ENCODE peak calls at places on chromosomes 7 and 10, in eight cellular contexts. One of them, this sample, is unnamed.

GRCh38 chr10:13830385-13830784 is 243.6 kb downstream of the PRPF18 start:
- DNase-seq in A549: no peak
- DNase-seq in stomach: no peak
- DNase-seq in upper lobe of left lung: no peak
- DNase-seq in H54: no peak
- DNase-seq in uterus: no peak
- DNase-seq in esophagus muscularis mucosa: no peak
- DNase-seq in Peyer's patch: no peak
- DNase-seq in this sample: no peak

GRCh38 chr10:48605786-48606529 is 1.1 kb upstream of the ARHGAP22 start:
- DNase-seq in A549: no peak
- DNase-seq in stomach: no peak
- DNase-seq in upper lobe of left lung: no peak
- DNase-seq in H54: peak; percentile 30
- DNase-seq in uterus: no peak
- DNase-seq in esophagus muscularis mucosa: peak; percentile 57
- DNase-seq in Peyer's patch: no peak
- DNase-seq in this sample: no peak

GRCh38 chr10:69413221-69413865 is 3.4 kb downstream of the TACR2 start:
- DNase-seq in A549: peak; percentile 49
- DNase-seq in stomach: peak; percentile 66
- DNase-seq in upper lobe of left lung: no peak
- DNase-seq in H54: peak; percentile 69
- DNase-seq in uterus: peak; percentile 83
- DNase-seq in esophagus muscularis mucosa: peak; percentile 95
- DNase-seq in Peyer's patch: peak; percentile 76
- DNase-seq in this sample: peak; percentile 74

GRCh38 chr7:156895024-156895780 is 2.2 kb upstream of the LMBR1 start:
- DNase-seq in A549: no peak
- DNase-seq in stomach: no peak
- DNase-seq in upper lobe of left lung: no peak
- DNase-seq in H54: no peak
- DNase-seq in uterus: no peak
- DNase-seq in esophagus muscularis mucosa: no peak
- DNase-seq in Peyer's patch: no peak
- DNase-seq in this sample: peak; percentile 43

GRCh38 chr10:24858244-24858907 is 94.0 kb downstream of the PRTFDC1 start:
- DNase-seq in A549: no peak
- DNase-seq in stomach: no peak
- DNase-seq in upper lobe of left lung: no peak
- DNase-seq in H54: no peak
- DNase-seq in uterus: no peak
- DNase-seq in esophagus muscularis mucosa: peak; percentile 31
- DNase-seq in Peyer's patch: no peak
- DNase-seq in this sample: no peak

GRCh38 chr10:95346715-95347401 is 56.1 kb upstream of the PDLIM1 start:
- DNase-seq in A549: peak; percentile 15
- DNase-seq in stomach: no peak
- DNase-seq in upper lobe of left lung: no peak
- DNase-seq in H54: no peak
- DNase-seq in uterus: no peak
- DNase-seq in esophagus muscularis mucosa: no peak
- DNase-seq in Peyer's patch: peak; percentile 28
- DNase-seq in this sample: peak; percentile 34

GRCh38 chr7:127871226-127871625 is 160.0 kb downstream of the LRRC4 start:
- DNase-seq in A549: no peak
- DNase-seq in stomach: no peak
- DNase-seq in upper lobe of left lung: no peak
- DNase-seq in H54: no peak
- DNase-seq in uterus: no peak
- DNase-seq in esophagus muscularis mucosa: no peak
- DNase-seq in Peyer's patch: no peak
- DNase-seq in this sample: no peak

GRCh38 chr10:60260321-60260720 is 129.4 kb downstream of the ANK3 start:
- DNase-seq in A549: no peak
- DNase-seq in stomach: no peak
- DNase-seq in upper lobe of left lung: no peak
- DNase-seq in H54: no peak
- DNase-seq in uterus: no peak
- DNase-seq in esophagus muscularis mucosa: no peak
- DNase-seq in Peyer's patch: no peak
- DNase-seq in this sample: no peak

GRCh38 chr7:79425665-79426064 is 27.8 kb downstream of the MAGI2 start:
- DNase-seq in A549: no peak
- DNase-seq in stomach: no peak
- DNase-seq in upper lobe of left lung: no peak
- DNase-seq in H54: no peak
- DNase-seq in uterus: no peak
- DNase-seq in esophagus muscularis mucosa: no peak
- DNase-seq in Peyer's patch: no peak
- DNase-seq in this sample: no peak

GRCh38 chr7:151104411-151105235 is 18.3 kb downstream of the AGAP3 start:
- DNase-seq in A549: no peak
- DNase-seq in stomach: no peak
- DNase-seq in upper lobe of left lung: no peak
- DNase-seq in H54: no peak
- DNase-seq in uterus: no peak
- DNase-seq in esophagus muscularis mucosa: no peak
- DNase-seq in Peyer's patch: no peak
- DNase-seq in this sample: no peak

GRCh38 chr7:118327179-118327578 is 102.7 kb downstream of the ANKRD7 start:
- DNase-seq in A549: no peak
- DNase-seq in stomach: no peak
- DNase-seq in upper lobe of left lung: no peak
- DNase-seq in H54: no peak
- DNase-seq in uterus: no peak
- DNase-seq in esophagus muscularis mucosa: no peak
- DNase-seq in Peyer's patch: no peak
- DNase-seq in this sample: no peak

GRCh38 chr7:32941996-32942782 is 15.1 kb upstream of the FKBP9 start:
- DNase-seq in A549: peak; percentile 64
- DNase-seq in stomach: peak; percentile 49
- DNase-seq in upper lobe of left lung: no peak
- DNase-seq in H54: peak; percentile 79
- DNase-seq in uterus: peak; percentile 74
- DNase-seq in esophagus muscularis mucosa: no peak
- DNase-seq in Peyer's patch: peak; percentile 81
- DNase-seq in this sample: peak; percentile 86

GRCh38 chr10:52318822-52319464 is 4.9 kb downstream of the DKK1 start:
- DNase-seq in A549: peak; percentile 94
- DNase-seq in stomach: no peak
- DNase-seq in upper lobe of left lung: no peak
- DNase-seq in H54: no peak
- DNase-seq in uterus: no peak
- DNase-seq in esophagus muscularis mucosa: no peak
- DNase-seq in Peyer's patch: no peak
- DNase-seq in this sample: no peak
- TF ChIP-seq POLR2A in A549: no peak
- TF ChIP-seq POLR2A in stomach: no peak
- TF ChIP-seq POLR2A in upper lobe of left lung: no peak
- TF ChIP-seq POLR2A in H54: no peak
- TF ChIP-seq POLR2A in uterus: no peak
- TF ChIP-seq POLR2A in esophagus muscularis mucosa: no peak
- TF ChIP-seq POLR2A in Peyer's patch: no peak
- TF ChIP-seq POLR2A in this sample: no peak

GRCh38 chr10:124095096-124095495 is 1.7 kb upstream of the CHST15 start:
- DNase-seq in A549: no peak
- DNase-seq in stomach: no peak
- DNase-seq in upper lobe of left lung: no peak
- DNase-seq in H54: no peak
- DNase-seq in uterus: no peak
- DNase-seq in esophagus muscularis mucosa: no peak
- DNase-seq in Peyer's patch: no peak
- DNase-seq in this sample: no peak

GRCh38 chr10:124091646-124092269 is 1.6 kb downstream of the CHST15 start:
- DNase-seq in A549: no peak
- DNase-seq in stomach: no peak
- DNase-seq in upper lobe of left lung: peak; percentile 91
- DNase-seq in H54: no peak
- DNase-seq in uterus: peak; percentile 23
- DNase-seq in esophagus muscularis mucosa: no peak
- DNase-seq in Peyer's patch: no peak
- DNase-seq in this sample: no peak

GRCh38 chr10:124092270-124093075 is 925 bp downstream of the CHST15 start:
- DNase-seq in A549: peak; percentile 39
- DNase-seq in stomach: peak; percentile 59
- DNase-seq in upper lobe of left lung: peak; percentile 92
- DNase-seq in H54: peak; percentile 35
- DNase-seq in uterus: peak; percentile 42
- DNase-seq in esophagus muscularis mucosa: no peak
- DNase-seq in Peyer's patch: peak; percentile 89
- DNase-seq in this sample: no peak

GRCh38 chr10:124094419-124094785 is 1.0 kb upstream of the CHST15 start:
- DNase-seq in A549: no peak
- DNase-seq in stomach: no peak
- DNase-seq in upper lobe of left lung: no peak
- DNase-seq in H54: no peak
- DNase-seq in uterus: no peak
- DNase-seq in esophagus muscularis mucosa: no peak
- DNase-seq in Peyer's patch: no peak
- DNase-seq in this sample: no peak

GRCh38 chr10:124093076-124093773 is at the start of gene CHST15:
- DNase-seq in A549: peak; percentile 75
- DNase-seq in stomach: peak; percentile 48
- DNase-seq in upper lobe of left lung: peak; percentile 93
- DNase-seq in H54: peak; percentile 86
- DNase-seq in uterus: peak; percentile 39
- DNase-seq in esophagus muscularis mucosa: no peak
- DNase-seq in Peyer's patch: peak; percentile 64
- DNase-seq in this sample: no peak
- TF ChIP-seq POLR2A in A549: peak; percentile 16
- TF ChIP-seq POLR2A in stomach: no peak
- TF ChIP-seq POLR2A in upper lobe of left lung: no peak
- TF ChIP-seq POLR2A in H54: no peak
- TF ChIP-seq POLR2A in uterus: peak; percentile 52
- TF ChIP-seq POLR2A in esophagus muscularis mucosa: peak; percentile 55
- TF ChIP-seq POLR2A in Peyer's patch: no peak
- TF ChIP-seq POLR2A in this sample: no peak

DNA sequence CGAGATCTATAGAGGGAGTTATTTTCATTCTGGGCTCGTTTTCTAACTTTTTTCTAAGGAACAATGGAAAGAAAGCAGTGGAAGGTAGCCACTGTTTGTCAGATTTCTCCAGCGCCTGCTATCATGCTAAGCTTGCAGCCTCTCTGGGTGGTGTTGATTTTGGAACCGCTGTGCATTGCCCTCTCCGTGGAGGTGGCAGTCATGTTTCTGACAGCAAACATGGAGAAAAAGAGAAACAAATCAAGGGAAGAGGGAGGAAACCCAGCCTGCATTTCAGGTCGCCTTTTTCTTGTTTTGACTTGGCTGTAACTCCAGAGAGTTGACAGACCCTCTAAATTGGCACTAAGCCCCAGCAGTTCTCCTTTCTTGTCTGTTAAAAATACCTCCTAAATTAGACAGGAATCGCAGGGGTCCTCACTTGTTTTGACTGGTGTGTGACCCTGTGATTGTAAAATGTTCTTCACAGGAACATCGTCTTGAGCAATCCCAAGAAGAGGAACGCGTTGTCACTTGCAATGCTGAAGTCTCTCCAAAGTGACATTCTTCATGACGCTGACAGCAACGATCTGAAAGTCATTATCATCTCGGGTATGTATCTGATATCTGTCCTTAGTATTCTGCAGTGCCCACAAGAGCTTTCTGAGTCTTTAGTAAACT is 4.8 kb downstream of the ECHDC3 start:
- DNase-seq in A549: no peak
- DNase-seq in stomach: peak; percentile 61
- DNase-seq in upper lobe of left lung: no peak
- DNase-seq in H54: no peak
- DNase-seq in uterus: no peak
- DNase-seq in esophagus muscularis mucosa: no peak
- DNase-seq in Peyer's patch: no peak
- DNase-seq in this sample: no peak
- TF ChIP-seq POLR2A in A549: no peak
- TF ChIP-seq POLR2A in stomach: no peak
- TF ChIP-seq POLR2A in upper lobe of left lung: no peak
- TF ChIP-seq POLR2A in H54: no peak
- TF ChIP-seq POLR2A in uterus: no peak
- TF ChIP-seq POLR2A in esophagus muscularis mucosa: no peak
- TF ChIP-seq POLR2A in Peyer's patch: no peak
- TF ChIP-seq POLR2A in this sample: no peak

GRCh38 chr7:92749832-92750231 is 86.5 kb downstream of the CDK6 start:
- DNase-seq in A549: no peak
- DNase-seq in stomach: no peak
- DNase-seq in upper lobe of left lung: no peak
- DNase-seq in H54: no peak
- DNase-seq in uterus: no peak
- DNase-seq in esophagus muscularis mucosa: no peak
- DNase-seq in Peyer's patch: no peak
- DNase-seq in this sample: no peak

GRCh38 chr7:92745241-92745640 is 91.1 kb downstream of the CDK6 start:
- DNase-seq in A549: no peak
- DNase-seq in stomach: no peak
- DNase-seq in upper lobe of left lung: no peak
- DNase-seq in H54: no peak
- DNase-seq in uterus: no peak
- DNase-seq in esophagus muscularis mucosa: no peak
- DNase-seq in Peyer's patch: no peak
- DNase-seq in this sample: no peak

GRCh38 chr7:92748509-92748908 is 87.9 kb downstream of the CDK6 start:
- DNase-seq in A549: no peak
- DNase-seq in stomach: no peak
- DNase-seq in upper lobe of left lung: no peak
- DNase-seq in H54: no peak
- DNase-seq in uterus: no peak
- DNase-seq in esophagus muscularis mucosa: no peak
- DNase-seq in Peyer's patch: no peak
- DNase-seq in this sample: no peak

GRCh38 chr7:92749327-92749730 is 87.0 kb downstream of the CDK6 start:
- DNase-seq in A549: no peak
- DNase-seq in stomach: no peak
- DNase-seq in upper lobe of left lung: no peak
- DNase-seq in H54: no peak
- DNase-seq in uterus: no peak
- DNase-seq in esophagus muscularis mucosa: no peak
- DNase-seq in Peyer's patch: no peak
- DNase-seq in this sample: no peak

DNA sequence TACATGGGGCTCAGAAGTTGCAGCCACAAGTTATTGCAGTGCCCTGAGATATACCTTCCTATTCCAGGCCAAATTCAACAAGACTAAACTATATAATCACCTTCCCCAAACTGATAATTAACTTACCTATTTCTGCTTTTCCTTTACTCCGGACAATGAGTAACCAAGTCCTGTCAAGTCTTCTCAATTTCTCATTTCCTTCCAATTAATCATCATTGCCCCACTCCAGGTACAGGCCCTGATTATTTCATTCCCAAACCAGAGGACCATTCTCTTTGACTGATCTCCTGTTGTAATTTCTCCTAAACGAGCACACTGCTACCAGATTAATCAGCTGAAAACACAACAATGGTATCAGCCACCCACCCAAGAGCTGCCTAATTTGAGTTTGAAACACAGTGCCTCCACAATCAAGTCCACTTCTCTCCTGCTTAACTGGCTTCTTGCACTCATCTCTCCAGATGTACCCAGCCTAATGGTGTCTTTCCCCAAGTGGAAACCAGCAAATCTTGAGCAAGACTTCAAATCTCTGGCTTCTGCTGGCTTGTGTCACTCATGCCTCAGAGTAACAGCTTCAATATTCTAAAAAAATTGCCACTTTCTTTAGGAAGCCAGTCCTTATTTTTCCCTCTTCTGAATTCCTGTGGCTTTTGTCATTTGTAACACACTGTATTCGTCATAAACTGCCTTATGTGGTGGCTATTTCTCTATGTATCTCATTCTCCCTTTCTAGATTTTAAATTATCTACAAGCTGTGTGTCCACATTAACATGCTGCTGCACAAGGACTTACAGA is 89.1 kb downstream of the CDK6 start:
- DNase-seq in A549: no peak
- DNase-seq in stomach: no peak
- DNase-seq in upper lobe of left lung: no peak
- DNase-seq in H54: no peak
- DNase-seq in uterus: no peak
- DNase-seq in esophagus muscularis mucosa: no peak
- DNase-seq in Peyer's patch: no peak
- DNase-seq in this sample: no peak
- TF ChIP-seq POLR2A in A549: no peak
- TF ChIP-seq POLR2A in stomach: no peak
- TF ChIP-seq POLR2A in upper lobe of left lung: no peak
- TF ChIP-seq POLR2A in H54: no peak
- TF ChIP-seq POLR2A in uterus: no peak
- TF ChIP-seq POLR2A in esophagus muscularis mucosa: no peak
- TF ChIP-seq POLR2A in Peyer's patch: no peak
- TF ChIP-seq POLR2A in this sample: no peak

This sample was measured in erythroblast.